ENCODE peak calls at places on chromosomes 6 and 20, in ten cellular contexts. P, X, H, U, Z, K, Q, T, I and G are unnamed samples.

GRCh38 chr6:105951322-105951721 is 134.8 kb upstream of the PRDM1 start:
- DNase-seq in P (no peak), X (no peak), U (no peak), K (no peak), I (no peak), Z (no peak), Q (no peak), T (no peak), H (no peak), G (no peak)

GRCh38 chr6:110547266-110547964 is 71.0 kb upstream of the SLC22A16 start:
- DNase-seq in Q (no peak), K (no peak), X (no peak), U (no peak), P (no peak), H (no peak), T (no peak), I (no peak), Z (no peak), G (no peak)

GRCh38 chr6:31272856-31273626 is 1.1 kb upstream of the HLA-C start:
- DNase-seq in X (no peak), H (no peak), I (no peak), K (no peak), U (no peak), Q (no peak), P (no peak), Z (no peak), T (no peak), G (no peak)

GRCh38 chr6:7107578-7108195 is at the start of gene RREB1:
- DNase-seq in T (peak; percentile 88), K (peak; percentile 38), H (peak; percentile 39), U (peak; percentile 85), Z (peak; percentile 83), P (no peak), Q (peak; percentile 71), X (peak; percentile 30), I (peak; percentile 64), G (peak; percentile 93)

GRCh38 chr20:47318027-47318595 is 38.4 kb downstream of the ZMYND8 start:
- DNase-seq in K (peak; percentile 10), U (peak; percentile 82), T (peak; percentile 29), Z (no peak), I (no peak), Q (no peak), X (no peak), H (no peak), P (no peak), G (no peak)

GRCh38 chr6:31112478-31112877 is at the start of gene C6orf15:
- DNase-seq in X (no peak), U (no peak), H (no peak), K (no peak), Z (no peak), P (no peak), Q (no peak), I (no peak), T (no peak), G (no peak)

GRCh38 chr6:2197177-2197671 is 48.2 kb downstream of the GMDS start:
- DNase-seq in T (no peak), H (no peak), U (no peak), K (no peak), Q (no peak), P (no peak), X (no peak), Z (no peak), I (peak; percentile 7), G (no peak)

GRCh38 chr20:62481441-62482135 is 5.8 kb upstream of the GATA5 start:
- DNase-seq in Z (no peak), T (no peak), I (no peak), U (no peak), P (no peak), H (no peak), K (no peak), X (no peak), Q (no peak), G (no peak)

GRCh38 chr6:157524735-157525134 is 143.7 kb downstream of the ZDHHC14 start:
- DNase-seq in P (no peak), Q (no peak), T (no peak), H (no peak), K (no peak), Z (no peak), X (no peak), I (no peak), U (no peak), G (no peak)

GRCh38 chr20:51456511-51457280 is 85.8 kb downstream of the NFATC2 start:
- DNase-seq in P (peak; percentile 88), I (peak; percentile 71), H (peak; percentile 44), K (no peak), T (peak; percentile 69), Z (peak; percentile 92), U (peak; percentile 98), X (no peak), Q (no peak), G (no peak)

GRCh38 chr6:19669206-19669605 is 168.0 kb upstream of the ID4 start:
- DNase-seq in Z (no peak), X (no peak), I (no peak), U (no peak), Q (no peak), H (no peak), K (no peak), T (peak; percentile 33), P (no peak), G (no peak)

GRCh38 chr6:3813918-3814317 is 35.3 kb upstream of the FAM50B start:
- DNase-seq in H (no peak), Q (no peak), T (no peak), K (no peak), I (no peak), P (no peak), U (no peak), Z (no peak), X (no peak), G (no peak)

GRCh38 chr20:24675651-24676352 is 206.4 kb downstream of the SYNDIG1 start:
- DNase-seq in Q (no peak), K (no peak), T (no peak), U (peak; percentile 62), H (no peak), I (no peak), P (no peak), X (no peak), Z (no peak), G (no peak)

GRCh38 chr6:25959890-25960531 is 2.6 kb upstream of the TRIM38 start:
- DNase-seq in Z (no peak), T (no peak), U (no peak), I (no peak), X (no peak), K (no peak), Q (no peak), H (no peak), P (no peak), G (no peak)

GRCh38 chr6:49911252-49911651 is 44.9 kb upstream of the CRISP1 start:
- DNase-seq in U (no peak), K (no peak), H (no peak), Q (no peak), P (no peak), Z (no peak), I (no peak), T (no peak), X (no peak), G (no peak)